ENCODE peak calls at places on chromosome 17, in eight cellular contexts. B, G, A, X, R, N, H and C are unnamed samples.

GRCh38 chr17:66357037-66357436 is 54.6 kb downstream of the PRKCA start:
- DNase-seq in R (no peak), A (no peak), G (no peak), N (no peak), X (no peak), H (no peak), B (no peak), C (no peak)

GRCh38 chr17:4940625-4941021 is 555 bp downstream of the RNF167 start:
- DNase-seq in A (no peak), B (no peak), N (no peak), G (no peak), X (no peak), R (peak; percentile 17), H (no peak), C (no peak)

GRCh38 chr17:74185786-74186185 is 17.7 kb upstream of the RPL38 start:
- DNase-seq in R (no peak), N (no peak), H (no peak), G (no peak), A (no peak), B (no peak), X (no peak), C (no peak)

GRCh38 chr17:79747508-79748295 is 17.0 kb downstream of the ENPP7 start:
- DNase-seq in B (no peak), N (no peak), A (no peak), H (no peak), X (no peak), R (no peak), G (no peak), C (no peak)

GRCh38 chr17:51165680-51166197 is 472 bp upstream of the NME2 start:
- DNase-seq in H (no peak), N (no peak), G (peak; percentile 19), A (no peak), R (no peak), X (peak; percentile 30), B (no peak), C (no peak)

GRCh38 chr17:13074026-13074425 is 56.2 kb upstream of the ELAC2 start:
- DNase-seq in N (no peak), B (no peak), R (no peak), G (no peak), X (no peak), H (no peak), A (no peak), C (no peak)

GRCh38 chr17:36942031-36942599 is 4.8 kb downstream of the LHX1 start:
- DNase-seq in G (no peak), A (no peak), N (no peak), H (no peak), R (no peak), X (no peak), B (no peak), C (no peak)

GRCh38 chr17:13256545-13256944 is 238.7 kb upstream of the ELAC2 start:
- DNase-seq in B (no peak), G (no peak), A (peak; percentile 3), N (no peak), R (no peak), X (no peak), H (no peak), C (no peak)

GRCh38 chr17:320809-321385 is 31.7 kb downstream of the RPH3AL start:
- DNase-seq in N (no peak), B (no peak), H (no peak), X (no peak), G (no peak), A (no peak), R (no peak), C (no peak)

GRCh38 chr17:78735832-78736525 is 46.1 kb downstream of the CYTH1 start:
- DNase-seq in G (no peak), A (no peak), H (no peak), B (peak; percentile 50), R (no peak), X (no peak), N (no peak), C (no peak)

GRCh38 chr17:45775576-45776011 is 8.5 kb upstream of the CRHR1 start:
- DNase-seq in A (peak; percentile 79), B (no peak), N (peak; percentile 88), R (no peak), X (no peak), G (no peak), H (peak; percentile 56), C (no peak)

GRCh38 chr17:63434951-63435571 is 11.0 kb downstream of the CYB561 start:
- DNase-seq in R (peak; percentile 31), B (no peak), X (no peak), H (peak; percentile 65), N (peak; percentile 91), G (peak; percentile 65), A (no peak), C (no peak)

GRCh38 chr17:45972531-45972930 is 26.5 kb upstream of the STH start:
- DNase-seq in B (no peak), X (no peak), H (no peak), G (no peak), N (no peak), R (no peak), A (no peak), C (no peak)

GRCh38 chr17:7858487-7858832 is 657 bp downstream of the CYB5D1 start:
- DNase-seq in A (no peak), B (peak; percentile 52), X (peak; percentile 57), N (peak; percentile 56), G (no peak), H (peak; percentile 44), R (peak; percentile 18), C (no peak)

GRCh38 chr17:73719588-73720071 is 75.4 kb upstream of the SDK2 start:
- DNase-seq in X (no peak), G (no peak), R (no peak), H (peak; percentile 43), N (no peak), B (peak; percentile 65), A (peak; percentile 82), C (no peak)